ENCODE peak calls at places on chromosome 11, in four cellular contexts. K is tibial artery, S is A549, Y is testis. N is an unnamed sample.
A peak's percentile ranks its signal among the peaks of the same experiment; 100 is the strongest.

GRCh38 chr11:121770933-121771332 is 318.2 kb upstream of the SORL1-AS1 start:
- DNase-seq in S (no peak), K (no peak), Y (no peak), N (no peak)

GRCh38 chr11:30016588-30017363 is at the start of gene KCNA4:
- DNase-seq in S (peak; percentile 21), Y (no peak), K (no peak), N (no peak)

GRCh38 chr11:68792400-68792955 is 41.2 kb upstream of the TESMIN start:
- DNase-seq in Y (no peak), S (no peak), K (no peak), N (no peak)

GRCh38 chr11:120883404-120884135 is 140.3 kb upstream of the TBCEL start:
- DNase-seq in S (no peak), K (peak; percentile 28), Y (peak; percentile 21), N (no peak)

GRCh38 chr11:2320591-2321310 is 18.9 kb downstream of the TSPAN32 start:
- DNase-seq in K (no peak), Y (no peak), S (no peak), N (no peak)

GRCh38 chr11:15286465-15286864 is 171.7 kb downstream of the INSC start:
- DNase-seq in K (no peak), Y (no peak), S (no peak), N (no peak)

GRCh38 chr11:10805741-10806140 is 3.0 kb downstream of the EIF4G2 start:
- DNase-seq in K (no peak), Y (no peak), S (no peak), N (no peak)

GRCh38 chr11:124669193-124669592 is 4.3 kb downstream of the SIAE start:
- DNase-seq in K (peak; percentile 25), Y (peak; percentile 56), S (peak; percentile 49), N (no peak)

GRCh38 chr11:76380161-76380976 is 563 bp downstream of the THAP12 start:
- DNase-seq in K (peak; percentile 23), Y (peak; percentile 54), S (peak; percentile 23), N (no peak)

GRCh38 chr11:58647141-58647699 is 24.8 kb downstream of the CNTF start:
- DNase-seq in K (no peak), Y (no peak), S (no peak), N (no peak)

DNA sequence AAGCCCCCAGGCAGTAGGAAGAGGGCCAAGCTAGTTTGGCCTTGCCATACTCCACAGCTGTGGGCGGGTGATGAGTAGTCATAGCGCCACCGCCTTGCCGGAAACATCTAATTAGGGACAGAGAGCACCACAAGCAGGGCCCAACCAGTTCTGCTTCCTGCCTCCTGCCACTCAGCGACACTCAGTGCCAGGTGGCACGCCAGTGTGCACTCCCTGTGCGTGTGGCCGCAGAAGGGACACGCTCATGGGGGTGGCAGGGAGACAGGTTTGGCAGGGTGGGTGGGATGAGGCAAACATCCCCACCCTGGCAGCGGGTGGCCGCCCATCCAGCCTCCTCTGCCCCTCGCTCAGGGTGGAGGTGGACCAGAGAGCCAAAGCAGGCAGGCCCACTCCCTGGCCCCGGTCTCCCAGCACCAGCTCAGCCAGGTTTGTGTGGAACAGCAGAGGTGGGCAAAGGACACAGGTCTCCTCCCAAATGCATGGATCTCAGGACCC is 4.9 kb downstream of the OVOL1 start:
- DNase-seq in S (no peak), Y (no peak), K (no peak), N (no peak)
- H3K4me1 ChIP-seq in S (peaks cover 14% of the 10 kb centered on the region), Y (no peaks in the 10 kb centered on the region), K (no peaks in the 10 kb centered on the region), N (peaks cover 17% of the 10 kb centered on the region)

GRCh38 chr11:74326665-74327064 is 15.2 kb upstream of the P4HA3 start:
- DNase-seq in K (no peak), S (no peak), Y (no peak), N (no peak)

GRCh38 chr11:74333193-74333592 is 21.8 kb upstream of the P4HA3 start:
- DNase-seq in Y (no peak), K (no peak), S (no peak), N (no peak)

GRCh38 chr11:74330065-74330858 is 18.8 kb upstream of the P4HA3 start:
- DNase-seq in Y (no peak), K (no peak), S (no peak), N (no peak)

GRCh38 chr11:74327076-74327475 is 15.6 kb upstream of the P4HA3 start:
- DNase-seq in Y (no peak), K (no peak), S (no peak), N (no peak)

DNA sequence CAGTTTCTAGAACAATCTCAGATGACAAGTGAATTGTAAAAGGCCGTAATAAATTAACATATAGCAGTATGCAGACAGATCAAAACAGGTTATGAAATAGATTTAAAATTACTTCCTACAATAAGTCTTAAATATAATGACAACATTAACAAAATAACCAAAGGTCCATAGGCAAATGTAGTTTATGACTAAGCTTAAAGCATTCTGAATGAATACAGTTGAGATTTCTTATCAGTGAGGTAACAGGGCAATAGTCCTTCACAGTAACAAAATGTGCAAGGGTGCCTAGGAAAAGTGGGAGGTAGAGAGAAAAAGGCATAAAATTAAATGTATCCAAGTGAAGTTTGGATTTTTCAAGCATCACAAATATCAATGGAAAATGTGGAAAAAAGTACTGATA is 20.8 kb upstream of the P4HA3 start:
- DNase-seq in K (no peak), Y (no peak), S (no peak), N (no peak)
- H3K27ac ChIP-seq in K (no peak overlapping the region), Y (no peak overlapping the region), S (no peak overlapping the region), N (no peak overlapping the region)

DNA sequence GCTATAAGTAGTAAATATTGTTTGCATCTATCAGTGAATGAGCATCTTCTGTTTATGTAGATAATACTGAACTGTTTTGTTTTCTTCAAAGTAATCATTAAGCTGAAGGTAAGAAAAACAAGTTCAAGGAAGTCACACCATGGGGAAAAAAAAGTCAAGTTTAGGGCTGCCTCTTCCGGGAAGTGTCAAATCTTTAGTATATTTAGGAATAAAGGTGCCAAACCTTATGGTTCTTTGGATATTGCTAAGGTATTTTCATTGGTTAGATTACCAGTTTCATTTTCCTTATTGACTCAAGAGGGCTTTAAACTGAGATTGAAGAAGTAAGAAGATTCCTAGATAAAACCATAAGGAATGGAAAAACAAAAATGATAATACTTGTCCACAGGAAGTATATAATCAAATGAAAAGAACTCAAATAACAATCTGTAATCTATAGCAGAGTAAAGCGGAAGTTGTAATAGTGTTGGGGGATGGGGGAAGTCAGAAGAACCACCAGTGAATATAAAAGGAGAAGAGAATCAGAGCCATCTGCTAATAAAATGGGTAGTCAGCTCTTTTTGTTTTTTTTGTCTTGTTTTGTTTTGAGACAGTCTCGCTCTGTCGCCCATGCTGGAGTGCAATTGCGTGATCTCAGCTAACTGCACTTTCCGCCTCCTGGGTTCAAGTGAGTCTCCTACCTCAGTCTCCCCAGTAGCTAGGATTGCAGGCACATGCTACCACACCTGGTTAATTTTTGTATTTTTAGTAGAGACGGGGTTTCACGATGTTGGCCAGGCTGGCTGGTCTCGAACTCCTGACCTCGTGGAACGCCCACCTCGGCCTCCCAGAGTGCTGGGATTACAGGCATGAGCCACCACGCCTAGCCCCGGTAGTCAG is 2.3 kb downstream of the ATM start:
- DNase-seq in S (no peak), K (no peak), Y (no peak), N (no peak)
- H3K4me3 ChIP-seq in S (no peak overlapping the region), K (no peak overlapping the region), Y (no peak overlapping the region), N (no peak overlapping the region)

GRCh38 chr11:128890543-128891409 is at the start of gene KCNJ5:
- DNase-seq in S (peak; percentile 24), Y (peak; percentile 27), K (no peak), N (no peak)
- H3K4me1 ChIP-seq in S (no peaks in the 10 kb centered on the region), Y (peaks cover 29% of the 10 kb centered on the region), K (no peaks in the 10 kb centered on the region), N (no peaks in the 10 kb centered on the region)

GRCh38 chr11:44934110-44934509 is 16.6 kb downstream of the TP53I11 start:
- DNase-seq in S (no peak), Y (no peak), K (no peak), N (no peak)

GRCh38 chr11:44928807-44929206 is 21.9 kb downstream of the TP53I11 start:
- DNase-seq in S (no peak), K (no peak), Y (no peak), N (no peak)

GRCh38 chr11:44931466-44931865 is 19.2 kb downstream of the TP53I11 start:
- DNase-seq in K (no peak), Y (no peak), S (no peak), N (no peak)

GRCh38 chr11:44928144-44928543 is 22.5 kb downstream of the TP53I11 start:
- DNase-seq in K (no peak), S (no peak), Y (no peak), N (no peak)

GRCh38 chr11:44930588-44931302 is 19.9 kb downstream of the TP53I11 start:
- DNase-seq in S (no peak), Y (no peak), K (no peak), N (no peak)
- H3K27ac ChIP-seq in S (no peak overlapping the region), Y (no peak overlapping the region), K (no peak overlapping the region), N (no peak overlapping the region)